ENCODE peak calls at places on chromosomes 12 and 14, in six cellular contexts. Q is GM23248, T is right cardiac atrium, K is mucosa of descending colon, I is heart right ventricle, V is left lung. B is an unnamed sample.

GRCh38 chr12:104668274-104668718 is 211.5 kb downstream of the CHST11 start:
- DNase-seq in T (peak), I (peak), K (no peak), V (no peak), Q (no peak), B (no peak)

GRCh38 chr14:96926006-96926405 is 128.8 kb downstream of the VRK1 start:
- DNase-seq in K (no peak), T (no peak), Q (no peak), V (no peak), I (no peak), B (no peak)

GRCh38 chr12:7100239-7100638 is 8.0 kb upstream of the C1R start:
- DNase-seq in V (no peak), T (no peak), K (no peak), I (no peak), Q (no peak), B (no peak)

GRCh38 chr14:68968721-68969120 is 10.4 kb downstream of the ACTN1 start:
- DNase-seq in T (no peak), I (no peak), K (no peak), V (no peak), Q (no peak), B (no peak)

GRCh38 chr12:108312885-108313203 is 26.3 kb downstream of the CMKLR1 start:
- DNase-seq in I (peak), Q (peak), T (peak), K (no peak), V (no peak), B (no peak)

GRCh38 chr14:84988391-84988790 is 541.6 kb upstream of the FLRT2 start:
- DNase-seq in I (no peak), Q (no peak), V (no peak), T (no peak), K (no peak), B (peak)

GRCh38 chr12:50188280-50188781 is 21.2 kb upstream of the CERS5 start:
- DNase-seq in T (no peak), K (no peak), I (no peak), V (no peak), Q (peak), B (no peak)

GRCh38 chr12:119666900-119667576 is 895 bp upstream of the PRKAB1 start:
- DNase-seq in I (no peak), Q (no peak), T (no peak), V (no peak), K (no peak), B (no peak)

GRCh38 chr12:13687633-13688032 is 293.8 kb downstream of the GRIN2B start:
- DNase-seq in T (no peak), Q (no peak), V (no peak), I (no peak), K (no peak), B (no peak)

GRCh38 chr12:12645485-12645884 is 33.8 kb downstream of the CREBL2 start:
- DNase-seq in K (no peak), I (peak), V (no peak), T (no peak), Q (peak), B (no peak)

GRCh38 chr14:85762523-85762922 is 232.6 kb downstream of the FLRT2 start:
- DNase-seq in T (no peak), V (no peak), K (no peak), Q (no peak), I (no peak), B (no peak)

GRCh38 chr14:69880051-69880487 is 853 bp downstream of the SMOC1 start:
- DNase-seq in Q (peak), K (no peak), V (no peak), T (no peak), I (no peak), B (no peak)

GRCh38 chr14:68471029-68471963 is 321.6 kb downstream of the ZFP36L1 start:
- DNase-seq in V (no peak), Q (no peak), T (no peak), K (no peak), I (no peak), B (no peak)

GRCh38 chr12:121769831-121770301 is 23.6 kb downstream of the RHOF start:
- DNase-seq in Q (no peak), K (no peak), T (no peak), I (no peak), V (no peak), B (no peak)

GRCh38 chr12:52964556-52965336 is 15.8 kb downstream of the KRT18 start:
- DNase-seq in V (no peak), I (no peak), K (no peak), T (no peak), Q (no peak), B (no peak)

GRCh38 chr14:89911018-89911919 is 43.3 kb downstream of the EFCAB11 start:
- DNase-seq in Q (peak), K (peak), T (no peak), I (no peak), V (no peak), B (no peak)

GRCh38 chr12:69056743-69057515 is 124.0 kb upstream of the CPM start:
- DNase-seq in T (no peak), I (no peak), V (no peak), K (no peak), Q (peak), B (peak)

GRCh38 chr12:58893421-58893986 is 26.8 kb downstream of the LRIG3 start:
- DNase-seq in K (no peak), V (no peak), T (no peak), I (no peak), Q (peak), B (no peak)

GRCh38 chr12:7433276-7433822 is 10.6 kb downstream of the CD163L1 start:
- DNase-seq in T (no peak), K (no peak), Q (peak), V (no peak), I (no peak), B (peak)

GRCh38 chr14:92568621-92569479 is 55.3 kb downstream of the RIN3 start:
- DNase-seq in V (no peak), K (no peak), I (peak), Q (no peak), T (peak), B (no peak)

GRCh38 chr14:54564799-54565235 is 2.1 kb upstream of the SAMD4A start:
- DNase-seq in T (no peak), V (no peak), Q (peak), I (no peak), K (no peak), B (peak)

GRCh38 chr12:873954-874353 is 75.5 kb downstream of the RAD52 start:
- DNase-seq in T (no peak), V (no peak), Q (no peak), I (no peak), K (no peak), B (no peak)

GRCh38 chr14:96805906-96806305 is 8.7 kb downstream of the VRK1 start:
- DNase-seq in V (no peak), T (no peak), Q (no peak), K (peak), I (peak), B (no peak)

GRCh38 chr14:35333347-35333730 is 41.2 kb downstream of the PSMA6 start:
- DNase-seq in Q (no peak), I (no peak), K (no peak), V (no peak), T (no peak), B (no peak)

GRCh38 chr12:6215932-6216494 is 15.8 kb downstream of the CD9 start:
- DNase-seq in Q (peak), I (no peak), V (peak), T (peak), K (peak), B (no peak)

GRCh38 chr12:100716658-100716948 is 78.0 kb upstream of the ANO4 start:
- DNase-seq in Q (peak), V (no peak), T (no peak), K (no peak), I (no peak), B (no peak)
- H3K4me3 ChIP-seq in Q (peak), V (no peak), T (no peak), K (no peak), I (no peak), B (peak)

GRCh38 chr12:54411398-54412241 is 7.4 kb downstream of the ITGA5 start:
- DNase-seq in K (no peak), Q (peak), T (peak), V (peak), I (no peak), B (peak)
- H3K4me3 ChIP-seq in K (no peak), Q (no peak), T (no peak), V (peak), I (no peak), B (no peak)

DNA sequence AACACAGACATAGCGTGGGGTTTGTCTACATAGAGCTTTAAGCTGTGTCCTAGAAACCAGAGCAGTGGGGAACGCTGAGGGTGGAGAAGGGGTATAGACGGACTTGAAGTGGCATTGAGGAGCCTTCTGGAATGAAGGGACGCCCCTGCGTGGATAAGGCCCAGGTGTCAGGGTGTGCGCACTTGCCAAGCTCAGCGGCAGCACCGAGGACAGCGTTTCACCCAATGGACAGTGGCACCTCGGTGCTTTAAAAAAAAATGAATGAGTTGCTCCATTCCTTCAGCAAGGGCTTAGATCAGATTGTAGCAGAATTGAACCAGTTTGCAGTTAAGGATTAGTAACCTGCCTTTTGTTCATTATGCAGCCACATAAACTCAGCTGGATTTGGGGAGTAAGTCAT is 33.6 kb upstream of the MMP17 start:
- DNase-seq in V (no peak), T (no peak), I (no peak), K (no peak), Q (no peak), B (no peak)
- H3K4me3 ChIP-seq in V (no peak), T (no peak), I (no peak), K (no peak), Q (no peak), B (no peak)

GRCh38 chr14:88667555-88668273 is 104.9 kb downstream of the ZC3H14 start:
- DNase-seq in V (no peak), K (peak), T (peak), I (peak), Q (peak), B (peak)
- H3K4me3 ChIP-seq in V (no peak), K (no peak), T (no peak), I (no peak), Q (no peak), B (no peak)

DNA sequence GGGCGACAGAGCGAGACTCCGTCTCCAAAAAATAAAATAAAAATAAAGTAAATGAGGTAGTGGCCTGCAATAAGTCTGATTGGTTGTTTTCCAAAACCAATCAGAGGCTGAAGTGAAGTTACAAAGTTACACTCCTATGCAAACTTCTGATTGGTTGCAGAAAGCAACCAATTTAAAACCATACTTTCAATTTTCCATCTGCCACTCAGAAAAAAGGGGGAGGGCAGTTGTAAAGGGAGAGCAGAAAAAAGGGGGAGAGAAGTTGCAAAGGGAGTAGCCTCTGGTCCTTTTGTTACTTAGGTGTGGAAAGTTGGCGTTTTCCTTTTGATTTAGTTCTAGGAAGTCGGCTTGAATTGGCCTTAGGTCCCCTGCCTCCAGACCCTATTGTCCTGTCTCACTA is 12.6 kb upstream of the DNM1L start:
- DNase-seq in K (no peak), Q (no peak), V (no peak), T (no peak), I (no peak), B (no peak)
- H3K4me3 ChIP-seq in K (no peak), Q (no peak), V (no peak), T (no peak), I (no peak), B (no peak)

DNA sequence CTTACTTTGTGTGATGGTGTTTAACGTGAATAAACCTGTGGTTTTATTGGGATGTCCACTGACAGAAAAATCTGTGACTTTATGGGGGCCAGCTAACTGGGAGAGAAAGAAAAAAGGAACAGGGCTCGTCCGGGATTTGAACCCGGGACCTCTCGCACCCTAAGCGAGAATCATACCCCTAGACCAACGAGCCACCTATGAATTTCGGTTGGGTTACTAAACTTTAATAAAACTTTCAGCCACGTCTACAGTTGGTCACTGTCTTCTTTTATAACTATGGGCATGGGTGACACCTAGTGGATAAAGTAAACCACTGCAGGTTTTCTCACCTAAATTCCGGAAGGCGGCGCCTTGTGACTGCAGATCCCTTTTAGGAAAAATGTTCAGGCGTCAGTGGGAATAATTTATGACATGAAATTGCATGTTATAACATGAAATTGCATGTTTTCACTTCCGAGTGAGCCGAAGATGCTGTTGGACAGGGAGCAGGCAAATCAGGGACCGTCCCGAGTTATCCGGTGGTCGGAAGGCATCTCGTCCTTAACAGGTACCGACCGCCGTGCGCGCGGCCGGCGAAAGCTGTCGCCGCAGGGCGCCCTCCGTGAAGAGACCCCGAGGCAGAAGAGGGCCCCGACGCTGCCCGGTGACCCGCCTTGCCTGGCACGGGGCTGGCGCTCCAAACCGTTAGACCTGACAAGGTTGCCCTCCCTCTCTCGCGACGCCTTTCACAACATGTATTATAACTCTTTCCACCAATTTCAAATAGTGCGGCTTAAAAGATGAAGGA is 18.2 kb upstream of the RNASE12 start:
- DNase-seq in T (peak), K (peak), Q (peak), I (peak), V (peak), B (no peak)
- H3K4me3 ChIP-seq in T (peak), K (peak), Q (peak), I (peak), V (peak), B (peak)

GRCh38 chr12:66268562-66268961 is 33.7 kb upstream of the HELB start:
- DNase-seq in Q (no peak), I (no peak), T (no peak), K (no peak), V (no peak), B (no peak)
- H3K4me3 ChIP-seq in Q (no peak), I (no peak), T (no peak), K (no peak), V (no peak), B (no peak)

GRCh38 chr12:40225984-40226602 is 1.3 kb downstream of the LRRK2 start:
- DNase-seq in K (no peak), I (no peak), V (no peak), Q (peak), T (no peak), B (no peak)
- H3K4me3 ChIP-seq in K (no peak), I (peak), V (peak), Q (peak), T (peak), B (no peak)

GRCh38 chr12:64625243-64626077 is 15.2 kb downstream of the RASSF3 start:
- DNase-seq in K (no peak), V (no peak), Q (peak), T (peak), I (peak), B (peak)
- H3K4me3 ChIP-seq in K (no peak), V (peak), Q (peak), T (peak), I (peak), B (peak)

B was measured in skeletal muscle cell.